ENCODE peak calls at places on chromosomes 7 and 10, in eight cellular contexts. J, N, G, Z, X, K, O and S are unnamed samples.
A peak's percentile ranks its signal among the peaks of the same experiment; 100 is the strongest.

GRCh38 chr10:70915206-70915605 is 26.8 kb upstream of the PCBD1 start:
- DNase-seq in K (no peak), X (no peak), Z (no peak), N (no peak), O (no peak), G (no peak), J (no peak), S (no peak)

GRCh38 chr7:47693161-47693740 is 111.3 kb upstream of the TNS3 start:
- DNase-seq in Z (peak; percentile 53), K (no peak), O (no peak), J (no peak), X (peak; percentile 45), N (no peak), G (no peak), S (peak; percentile 28)

GRCh38 chr7:101542527-101543241 is 86.4 kb downstream of the MYL10 start:
- DNase-seq in K (peak; percentile 86), O (peak; percentile 79), J (peak; percentile 48), G (peak; percentile 70), X (no peak), Z (peak; percentile 34), N (peak; percentile 53), S (no peak)

GRCh38 chr10:97849491-97850402 is at the start of gene GOLGA7B:
- DNase-seq in G (peak; percentile 53), Z (peak; percentile 41), O (peak; percentile 44), K (peak; percentile 70), J (peak; percentile 15), X (no peak), N (peak; percentile 28), S (no peak)

GRCh38 chr10:93299606-93300353 is 182.4 kb downstream of the MYOF start:
- DNase-seq in G (no peak), N (no peak), J (no peak), X (peak; percentile 48), Z (no peak), K (no peak), O (no peak), S (no peak)

GRCh38 chr10:60140681-60141632 is 234.6 kb upstream of the CCDC6 start:
- DNase-seq in J (no peak), G (no peak), O (peak; percentile 70), Z (no peak), N (no peak), K (no peak), X (no peak), S (no peak)

GRCh38 chr7:81725496-81726117 is 44.2 kb downstream of the HGF start:
- DNase-seq in J (no peak), X (peak; percentile 81), K (no peak), Z (no peak), G (no peak), N (no peak), O (no peak), S (peak; percentile 82)

GRCh38 chr7:94375713-94376112 is 19.0 kb upstream of the COL1A2 start:
- DNase-seq in K (no peak), N (no peak), Z (peak; percentile 12), O (no peak), G (peak; percentile 28), X (peak; percentile 94), J (peak; percentile 82), S (peak; percentile 96)

GRCh38 chr10:119165171-119166110 is at the start of gene SFXN4:
- DNase-seq in G (peak; percentile 80), O (peak; percentile 85), N (peak; percentile 88), K (peak; percentile 80), J (peak; percentile 68), X (peak; percentile 68), Z (peak; percentile 48), S (peak; percentile 38)

GRCh38 chr10:50740351-50740688 is 584 bp downstream of the ASAH2B start:
- DNase-seq in N (no peak), J (peak; percentile 69), O (peak; percentile 19), K (peak; percentile 52), X (peak; percentile 49), Z (peak; percentile 68), G (peak; percentile 29), S (peak; percentile 68)

GRCh38 chr7:99971242-99971641 is 4.6 kb downstream of the AZGP1 start:
- DNase-seq in K (no peak), G (no peak), N (no peak), Z (no peak), X (no peak), J (no peak), O (no peak), S (no peak)

GRCh38 chr10:788796-789748 is 99.6 kb upstream of the DIP2C start:
- DNase-seq in X (peak; percentile 74), Z (peak; percentile 56), O (peak; percentile 82), G (peak; percentile 83), N (no peak), K (peak; percentile 65), J (peak; percentile 70), S (peak; percentile 84)

GRCh38 chr7:930975-931758 is 23.3 kb downstream of the ADAP1 start:
- DNase-seq in O (peak; percentile 5), N (peak; percentile 6), X (no peak), J (no peak), K (no peak), G (no peak), Z (no peak), S (no peak)

GRCh38 chr10:34526186-34526585 is 288.9 kb downstream of the PARD3 start:
- DNase-seq in J (peak; percentile 50), G (no peak), N (no peak), X (no peak), O (no peak), K (no peak), Z (peak; percentile 48), S (peak; percentile 65)

GRCh38 chr7:131111081-131111576 is 216.5 kb upstream of the MKLN1 start:
- DNase-seq in G (peak; percentile 62), J (peak; percentile 91), O (peak; percentile 15), X (peak; percentile 74), Z (peak; percentile 36), K (peak; percentile 19), N (no peak), S (peak; percentile 75)

GRCh38 chr7:51356849-51357516 is 40.4 kb upstream of the COBL start:
- DNase-seq in K (no peak), O (no peak), X (no peak), N (no peak), Z (no peak), J (no peak), G (peak; percentile 73), S (no peak)

GRCh38 chr7:51352174-51353145 is 35.9 kb upstream of the COBL start:
- DNase-seq in O (no peak), K (no peak), J (no peak), N (no peak), X (no peak), G (no peak), Z (no peak), S (no peak)

GRCh38 chr7:51354897-51355296 is 38.3 kb upstream of the COBL start:
- DNase-seq in X (no peak), G (no peak), J (no peak), N (no peak), K (peak; percentile 17), Z (no peak), O (no peak), S (no peak)

GRCh38 chr7:51354434-51354833 is 37.8 kb upstream of the COBL start:
- DNase-seq in G (no peak), N (no peak), Z (no peak), J (no peak), K (no peak), X (no peak), O (no peak), S (no peak)

DNA sequence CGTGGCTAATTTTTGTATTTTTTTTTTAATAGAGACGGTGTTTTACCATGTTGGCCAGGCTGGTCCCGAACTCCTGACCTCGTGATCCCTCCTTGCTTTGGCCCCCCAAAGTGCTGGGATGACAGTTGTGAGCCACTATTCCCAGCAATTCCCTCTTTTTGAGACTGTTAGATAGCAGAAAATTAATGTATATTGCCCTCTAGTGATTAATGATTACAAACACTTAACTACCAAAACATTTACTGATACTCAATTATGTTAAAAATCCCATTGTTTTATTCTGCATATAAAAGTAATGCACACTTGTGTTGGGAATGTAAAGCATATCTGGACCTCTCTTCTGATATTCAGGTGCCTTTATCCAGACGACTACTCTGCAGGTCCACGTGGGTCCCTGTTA is 41.2 kb upstream of the COBL start:
- DNase-seq in K (no peak), O (no peak), Z (no peak), G (no peak), J (no peak), X (no peak), N (no peak), S (no peak)
- TF ChIP-seq CTCF in K (no peak), O (no peak), Z (no peak), G (no peak), J (no peak), X (no peak), N (peak; percentile 28), S (no peak)

GRCh38 chr7:30626984-30627383 is 32.3 kb downstream of the GARS1 start:
- DNase-seq in X (no peak), O (no peak), N (no peak), K (peak; percentile 46), J (no peak), Z (no peak), G (no peak), S (no peak)

GRCh38 chr7:30630986-30631385 is 36.3 kb downstream of the GARS1 start:
- DNase-seq in Z (no peak), G (no peak), O (no peak), X (no peak), K (no peak), J (no peak), N (no peak), S (no peak)

GRCh38 chr7:30625283-30625682 is 30.6 kb downstream of the GARS1 start:
- DNase-seq in X (no peak), K (no peak), Z (no peak), N (no peak), G (peak; percentile 44), J (no peak), O (no peak), S (no peak)
- TF ChIP-seq CTCF in X (no peak), K (no peak), Z (no peak), N (peak; percentile 35), G (peak; percentile 65), J (no peak), O (no peak), S (peak; percentile 15)

GRCh38 chr10:73401636-73402035 is 12.2 kb downstream of the ANXA7 start:
- DNase-seq in J (no peak), K (no peak), X (no peak), O (no peak), Z (no peak), N (no peak), G (no peak), S (no peak)

GRCh38 chr10:73399054-73399453 is 14.8 kb downstream of the ANXA7 start:
- DNase-seq in J (no peak), G (no peak), O (no peak), N (no peak), X (no peak), Z (no peak), K (no peak), S (no peak)

DNA sequence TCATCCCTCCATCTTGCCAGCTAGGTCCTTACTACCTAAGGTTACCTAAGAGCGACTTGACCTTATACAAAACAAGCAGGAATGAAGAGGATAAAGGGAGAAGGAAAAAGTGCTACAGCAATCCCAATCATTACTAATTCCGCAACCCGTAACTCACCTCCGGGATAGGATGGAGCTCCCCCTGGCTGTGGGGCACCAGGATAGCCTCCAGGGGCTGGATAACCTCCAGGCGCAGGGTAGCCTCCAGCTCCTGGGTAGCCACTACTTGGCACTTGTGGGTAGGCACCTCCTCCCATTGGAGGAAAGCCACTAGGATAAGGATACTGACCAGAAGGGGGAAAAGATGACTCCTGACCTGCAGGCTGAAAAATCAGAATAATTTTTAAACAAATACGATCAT is 15.8 kb downstream of the ANXA7 start:
- DNase-seq in O (no peak), X (no peak), J (no peak), G (no peak), N (no peak), Z (no peak), K (no peak), S (no peak)
- TF ChIP-seq CTCF in O (no peak), X (no peak), J (no peak), G (no peak), N (peak; percentile 7), Z (peak; percentile 39), K (peak; percentile 31), S (peak; percentile 53)

GRCh38 chr7:78326189-78326588 is 527.6 kb downstream of the PHTF2 start:
- DNase-seq in N (no peak), X (peak; percentile 12), Z (peak; percentile 5), O (no peak), K (no peak), G (no peak), J (no peak), S (peak; percentile 81)
- TF ChIP-seq CTCF in N (no peak), X (no peak), Z (no peak), O (no peak), K (no peak), G (no peak), J (no peak), S (peak; percentile 14)